ENCODE peak calls at places on chromosomes 7 and 10, in eight cellular contexts. One of them, this sample, is unnamed.

GRCh38 chr10:110919349-110919931 is at the start of gene SHOC2:
- DNase-seq in activated CD8-positive, alpha-beta T cell treated with anti-CD3 and anti-CD28 coated beads, Interleukin-2, amount 10 ng/mL, durations not matched to agents 7 days and 5 days: peak
- DNase-seq in M059J: no peak
- DNase-seq in central memory CD4-positive, alpha-beta T cell: peak
- DNase-seq in GM19239: peak
- DNase-seq in GM13977: no peak
- DNase-seq in CD8-positive, alpha-beta memory T cell: peak
- DNase-seq in transverse colon: peak
- DNase-seq in this sample: no peak

GRCh38 chr7:111741811-111742240 is 179.5 kb upstream of the IMMP2L start:
- DNase-seq in central memory CD4-positive, alpha-beta T cell: peak
- DNase-seq in M059J: peak
- DNase-seq in activated CD8-positive, alpha-beta T cell treated with anti-CD3 and anti-CD28 coated beads, Interleukin-2, amount 10 ng/mL, durations not matched to agents 7 days and 5 days: peak
- DNase-seq in GM19239: peak
- DNase-seq in transverse colon: peak
- DNase-seq in GM13977: peak
- DNase-seq in CD8-positive, alpha-beta memory T cell: peak
- DNase-seq in this sample: peak

GRCh38 chr7:138613630-138614029 is 87.5 kb downstream of the SVOPL start:
- DNase-seq in GM13977: no peak
- DNase-seq in activated CD8-positive, alpha-beta T cell treated with anti-CD3 and anti-CD28 coated beads, Interleukin-2, amount 10 ng/mL, durations not matched to agents 7 days and 5 days: no peak
- DNase-seq in GM19239: no peak
- DNase-seq in transverse colon: no peak
- DNase-seq in central memory CD4-positive, alpha-beta T cell: no peak
- DNase-seq in M059J: no peak
- DNase-seq in CD8-positive, alpha-beta memory T cell: no peak
- DNase-seq in this sample: no peak

GRCh38 chr7:158252837-158253669 is 334.6 kb downstream of the PTPRN2 start:
- DNase-seq in GM19239: no peak
- DNase-seq in activated CD8-positive, alpha-beta T cell treated with anti-CD3 and anti-CD28 coated beads, Interleukin-2, amount 10 ng/mL, durations not matched to agents 7 days and 5 days: no peak
- DNase-seq in central memory CD4-positive, alpha-beta T cell: no peak
- DNase-seq in M059J: no peak
- DNase-seq in transverse colon: no peak
- DNase-seq in CD8-positive, alpha-beta memory T cell: peak
- DNase-seq in GM13977: no peak
- DNase-seq in this sample: no peak

GRCh38 chr7:12623885-12624498 is 53.5 kb downstream of the SCIN start:
- DNase-seq in M059J: peak
- DNase-seq in CD8-positive, alpha-beta memory T cell: no peak
- DNase-seq in transverse colon: no peak
- DNase-seq in GM19239: no peak
- DNase-seq in central memory CD4-positive, alpha-beta T cell: no peak
- DNase-seq in activated CD8-positive, alpha-beta T cell treated with anti-CD3 and anti-CD28 coated beads, Interleukin-2, amount 10 ng/mL, durations not matched to agents 7 days and 5 days: no peak
- DNase-seq in GM13977: no peak
- DNase-seq in this sample: no peak

GRCh38 chr10:109961181-109962001 is 38.1 kb upstream of the XPNPEP1 start:
- DNase-seq in activated CD8-positive, alpha-beta T cell treated with anti-CD3 and anti-CD28 coated beads, Interleukin-2, amount 10 ng/mL, durations not matched to agents 7 days and 5 days: no peak
- DNase-seq in central memory CD4-positive, alpha-beta T cell: no peak
- DNase-seq in M059J: peak
- DNase-seq in GM13977: no peak
- DNase-seq in transverse colon: no peak
- DNase-seq in GM19239: no peak
- DNase-seq in CD8-positive, alpha-beta memory T cell: no peak
- DNase-seq in this sample: no peak

GRCh38 chr10:133144771-133145170 is 15.2 kb upstream of the KNDC1 start:
- DNase-seq in activated CD8-positive, alpha-beta T cell treated with anti-CD3 and anti-CD28 coated beads, Interleukin-2, amount 10 ng/mL, durations not matched to agents 7 days and 5 days: no peak
- DNase-seq in transverse colon: no peak
- DNase-seq in GM13977: no peak
- DNase-seq in GM19239: no peak
- DNase-seq in CD8-positive, alpha-beta memory T cell: no peak
- DNase-seq in M059J: no peak
- DNase-seq in central memory CD4-positive, alpha-beta T cell: no peak
- DNase-seq in this sample: no peak

GRCh38 chr7:107167483-107168232 is 1.1 kb upstream of the HBP1 start:
- DNase-seq in central memory CD4-positive, alpha-beta T cell: no peak
- DNase-seq in activated CD8-positive, alpha-beta T cell treated with anti-CD3 and anti-CD28 coated beads, Interleukin-2, amount 10 ng/mL, durations not matched to agents 7 days and 5 days: no peak
- DNase-seq in GM13977: peak
- DNase-seq in M059J: peak
- DNase-seq in GM19239: no peak
- DNase-seq in transverse colon: no peak
- DNase-seq in CD8-positive, alpha-beta memory T cell: no peak
- DNase-seq in this sample: peak

GRCh38 chr7:138893258-138893657 is 87.9 kb downstream of the KIAA1549 start:
- DNase-seq in transverse colon: no peak
- DNase-seq in central memory CD4-positive, alpha-beta T cell: no peak
- DNase-seq in M059J: no peak
- DNase-seq in GM19239: no peak
- DNase-seq in activated CD8-positive, alpha-beta T cell treated with anti-CD3 and anti-CD28 coated beads, Interleukin-2, amount 10 ng/mL, durations not matched to agents 7 days and 5 days: no peak
- DNase-seq in GM13977: no peak
- DNase-seq in CD8-positive, alpha-beta memory T cell: no peak
- DNase-seq in this sample: no peak

GRCh38 chr10:23100331-23101030 is 5.1 kb downstream of the MSRB2 start:
- DNase-seq in GM13977: no peak
- DNase-seq in CD8-positive, alpha-beta memory T cell: no peak
- DNase-seq in M059J: no peak
- DNase-seq in central memory CD4-positive, alpha-beta T cell: no peak
- DNase-seq in activated CD8-positive, alpha-beta T cell treated with anti-CD3 and anti-CD28 coated beads, Interleukin-2, amount 10 ng/mL, durations not matched to agents 7 days and 5 days: no peak
- DNase-seq in GM19239: no peak
- DNase-seq in transverse colon: no peak
- DNase-seq in this sample: no peak

GRCh38 chr7:81410471-81411117 is 359.3 kb downstream of the HGF start:
- DNase-seq in GM13977: no peak
- DNase-seq in M059J: peak
- DNase-seq in CD8-positive, alpha-beta memory T cell: no peak
- DNase-seq in transverse colon: no peak
- DNase-seq in central memory CD4-positive, alpha-beta T cell: no peak
- DNase-seq in activated CD8-positive, alpha-beta T cell treated with anti-CD3 and anti-CD28 coated beads, Interleukin-2, amount 10 ng/mL, durations not matched to agents 7 days and 5 days: no peak
- DNase-seq in GM19239: no peak
- DNase-seq in this sample: no peak

GRCh38 chr7:138116892-138117291 is 40.6 kb downstream of the AKR1D1 start:
- DNase-seq in central memory CD4-positive, alpha-beta T cell: no peak
- DNase-seq in CD8-positive, alpha-beta memory T cell: no peak
- DNase-seq in activated CD8-positive, alpha-beta T cell treated with anti-CD3 and anti-CD28 coated beads, Interleukin-2, amount 10 ng/mL, durations not matched to agents 7 days and 5 days: no peak
- DNase-seq in GM13977: no peak
- DNase-seq in M059J: no peak
- DNase-seq in GM19239: no peak
- DNase-seq in transverse colon: no peak
- DNase-seq in this sample: no peak

GRCh38 chr7:81515009-81515408 is 254.8 kb downstream of the HGF start:
- DNase-seq in GM13977: no peak
- DNase-seq in GM19239: no peak
- DNase-seq in CD8-positive, alpha-beta memory T cell: no peak
- DNase-seq in activated CD8-positive, alpha-beta T cell treated with anti-CD3 and anti-CD28 coated beads, Interleukin-2, amount 10 ng/mL, durations not matched to agents 7 days and 5 days: no peak
- DNase-seq in M059J: peak
- DNase-seq in central memory CD4-positive, alpha-beta T cell: no peak
- DNase-seq in transverse colon: no peak
- DNase-seq in this sample: no peak

GRCh38 chr10:32795598-32796183 is 162.3 kb downstream of the ITGB1 start:
- DNase-seq in activated CD8-positive, alpha-beta T cell treated with anti-CD3 and anti-CD28 coated beads, Interleukin-2, amount 10 ng/mL, durations not matched to agents 7 days and 5 days: no peak
- DNase-seq in central memory CD4-positive, alpha-beta T cell: peak
- DNase-seq in CD8-positive, alpha-beta memory T cell: no peak
- DNase-seq in GM13977: peak
- DNase-seq in GM19239: peak
- DNase-seq in M059J: peak
- DNase-seq in transverse colon: no peak
- DNase-seq in this sample: peak

This sample was measured in fibroblast of the conjunctiva.